ENCODE peak calls at places on chromosomes 3 and 15, in four cellular contexts. N is chondrocyte, X is AG04450, J is glutamatergic neuron. W is an unnamed sample.

GRCh38 chr15:75620776-75621536 is 4.6 kb downstream of the SNUPN start:
- DNase-seq in X (peak), J (peak), N (peak), W (no peak)

GRCh38 chr3:32816439-32817194 is 1.2 kb upstream of the TRIM71 start:
- DNase-seq in J (peak), X (no peak), N (peak), W (peak)

GRCh38 chr15:42010434-42010833 is 10.4 kb downstream of the PLA2G4E start:
- DNase-seq in J (no peak), X (no peak), N (no peak), W (no peak)

GRCh38 chr3:123791417-123791816 is 92.7 kb downstream of the MYLK start:
- DNase-seq in X (peak), N (no peak), J (no peak), W (no peak)

GRCh38 chr15:48865387-48866079 is 12.4 kb upstream of the EID1 start:
- DNase-seq in N (no peak), J (peak), X (no peak), W (no peak)

GRCh38 chr3:106048946-106049481 is 180.2 kb upstream of the CBLB start:
- DNase-seq in N (no peak), J (no peak), X (no peak), W (no peak)

GRCh38 chr3:149599236-149599635 is 58.6 kb downstream of the WWTR1 start:
- DNase-seq in J (no peak), N (no peak), X (no peak), W (no peak)

GRCh38 chr3:188904670-188905069 is 267.1 kb upstream of the TPRG1 start:
- DNase-seq in X (no peak), J (no peak), N (no peak), W (no peak)

GRCh38 chr15:77895742-77896141 is 181.8 kb downstream of the TBC1D2B start:
- DNase-seq in J (no peak), N (peak), X (no peak), W (no peak)

GRCh38 chr15:29674661-29675533 is 147.4 kb downstream of the TJP1 start:
- DNase-seq in X (no peak), J (peak), N (no peak), W (peak)

GRCh38 chr3:13723676-13724207 is 156.1 kb downstream of the WNT7A start:
- DNase-seq in J (no peak), X (no peak), N (no peak), W (no peak)

GRCh38 chr15:43218908-43219706 is 1.7 kb downstream of the EPB42 start:
- DNase-seq in N (no peak), X (no peak), J (peak), W (peak)

GRCh38 chr15:28967071-28967470 is 81.3 kb downstream of the APBA2 start:
- DNase-seq in J (no peak), N (no peak), X (no peak), W (no peak)

GRCh38 chr3:17023006-17023664 is 138.4 kb downstream of the PLCL2 start:
- DNase-seq in J (no peak), X (no peak), N (no peak), W (no peak)

GRCh38 chr15:100665570-100665969 is 63.2 kb downstream of the ASB7 start:
- DNase-seq in X (no peak), N (no peak), J (no peak), W (no peak)

GRCh38 chr3:60192297-60193114 is 1058.7 kb downstream of the FHIT start:
- DNase-seq in J (no peak), X (no peak), N (no peak), W (no peak)

GRCh38 chr3:129440648-129441190 is 695 bp downstream of the IFT122 start:
- DNase-seq in J (no peak), X (no peak), N (no peak), W (no peak)

GRCh38 chr3:63977893-63978292 is 45.4 kb downstream of the PSMD6 start:
- DNase-seq in J (no peak), N (no peak), X (no peak), W (no peak)

GRCh38 chr3:172596394-172596706 is 73.1 kb upstream of the TNFSF10 start:
- DNase-seq in J (no peak), N (no peak), X (no peak), W (no peak)

GRCh38 chr3:127439621-127440020 is 150.9 kb downstream of the TPRA1 start:
- DNase-seq in X (no peak), N (peak), J (no peak), W (no peak)

GRCh38 chr15:73232771-73233170 is 136.0 kb downstream of the HCN4 start:
- DNase-seq in X (no peak), J (no peak), N (no peak), W (no peak)

GRCh38 chr15:26891448-26891881 is 24.6 kb downstream of the GABRA5 start:
- DNase-seq in N (no peak), J (peak), X (no peak), W (peak)

GRCh38 chr3:129344540-129345220 is 66.0 kb downstream of the HMCES start:
- DNase-seq in N (no peak), X (no peak), J (peak), W (peak)

GRCh38 chr3:174023445-174023844 is 625.9 kb downstream of the NLGN1 start:
- DNase-seq in N (no peak), X (no peak), J (peak), W (no peak)

GRCh38 chr15:78950906-78951840 is 6.3 kb upstream of the CTSH start:
- DNase-seq in J (no peak), N (peak), X (peak), W (no peak)
- TF ChIP-seq CTCF in J (no peak), N (peak), X (peak), W (no peak)

GRCh38 chr3:59049671-59050331 is at the start of gene CFAP20DC:
- DNase-seq in N (peak), X (peak), J (peak), W (peak)
- TF ChIP-seq CTCF in N (peak), X (no peak), J (no peak), W (no peak)

GRCh38 chr15:51912528-51912927 is 59.0 kb downstream of the LEO1 start:
- DNase-seq in X (no peak), N (no peak), J (no peak), W (no peak)

GRCh38 chr15:51908312-51908711 is 63.3 kb downstream of the LEO1 start:
- DNase-seq in N (no peak), X (no peak), J (no peak), W (no peak)

GRCh38 chr15:51909591-51909990 is 62.0 kb downstream of the LEO1 start:
- DNase-seq in N (no peak), J (no peak), X (no peak), W (no peak)

GRCh38 chr15:51904931-51905330 is 66.6 kb downstream of the LEO1 start:
- DNase-seq in N (no peak), J (no peak), X (no peak), W (no peak)

GRCh38 chr15:51907136-51907862 is 64.3 kb downstream of the LEO1 start:
- DNase-seq in J (no peak), X (no peak), N (no peak), W (no peak)
- TF ChIP-seq CTCF in J (no peak), X (no peak), N (no peak), W (no peak)

GRCh38 chr3:84959470-84960380 is 936 bp downstream of the CADM2 start:
- DNase-seq in N (no peak), J (peak), X (no peak), W (peak)

GRCh38 chr3:84960581-84960980 is 1.8 kb downstream of the CADM2 start:
- DNase-seq in N (no peak), X (no peak), J (peak), W (no peak)

GRCh38 chr3:84961492-84962255 is 2.9 kb downstream of the CADM2 start:
- DNase-seq in J (peak), N (no peak), X (no peak), W (peak)

GRCh38 chr3:84960994-84961393 is 2.2 kb downstream of the CADM2 start:
- DNase-seq in J (no peak), N (no peak), X (no peak), W (no peak)

DNA sequence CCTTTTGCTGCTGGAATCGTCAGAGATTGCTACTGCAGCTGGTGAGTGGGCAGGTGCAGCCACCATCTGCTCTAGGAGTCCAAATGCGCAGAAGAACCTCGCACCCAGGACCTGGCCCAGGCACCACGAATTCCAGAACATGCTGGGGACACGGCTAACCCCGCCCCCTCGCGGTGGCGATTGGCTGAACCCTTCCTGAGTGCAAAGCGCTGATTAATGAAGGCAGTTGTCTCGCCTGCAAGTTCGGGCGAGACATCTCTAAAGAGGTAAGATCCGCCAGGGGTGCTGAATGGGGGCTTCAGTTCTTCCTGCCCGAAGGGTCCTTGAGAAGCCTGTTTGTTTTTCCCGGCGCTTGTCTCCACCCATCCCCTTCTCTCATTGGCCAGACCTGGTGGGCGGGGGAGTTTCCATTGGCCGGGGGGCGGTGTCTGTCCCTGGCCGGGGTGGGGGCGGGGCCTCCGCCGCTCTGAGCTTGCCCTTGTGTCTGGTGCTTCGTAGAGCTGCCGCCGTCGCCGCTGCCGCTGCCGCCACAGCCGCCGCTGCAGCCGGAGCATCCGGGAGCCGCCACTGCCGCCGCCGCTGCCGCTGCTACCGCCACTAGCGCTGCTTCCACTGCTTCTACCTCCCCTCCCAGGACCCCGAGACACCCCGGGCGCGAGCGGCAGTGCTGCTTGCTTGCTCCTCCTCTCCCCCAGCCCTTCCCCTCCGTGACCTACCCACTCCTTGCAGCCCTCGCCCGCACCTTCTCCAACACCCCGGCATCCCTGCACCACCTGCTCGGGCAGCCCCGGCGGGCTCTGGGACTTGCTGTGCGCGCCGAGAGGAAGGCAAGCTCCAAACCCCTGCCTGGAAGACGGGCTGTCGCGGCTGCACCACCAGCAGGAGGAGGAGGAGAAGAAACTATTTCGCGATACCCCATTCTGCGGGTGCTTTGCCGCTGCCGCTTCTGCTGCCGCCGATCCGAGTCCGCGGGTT is at the start of gene CADM2:
- DNase-seq in N (peak), J (peak), X (no peak), W (peak)
- TF ChIP-seq CTCF in N (peak), J (peak), X (no peak), W (peak)

DNA sequence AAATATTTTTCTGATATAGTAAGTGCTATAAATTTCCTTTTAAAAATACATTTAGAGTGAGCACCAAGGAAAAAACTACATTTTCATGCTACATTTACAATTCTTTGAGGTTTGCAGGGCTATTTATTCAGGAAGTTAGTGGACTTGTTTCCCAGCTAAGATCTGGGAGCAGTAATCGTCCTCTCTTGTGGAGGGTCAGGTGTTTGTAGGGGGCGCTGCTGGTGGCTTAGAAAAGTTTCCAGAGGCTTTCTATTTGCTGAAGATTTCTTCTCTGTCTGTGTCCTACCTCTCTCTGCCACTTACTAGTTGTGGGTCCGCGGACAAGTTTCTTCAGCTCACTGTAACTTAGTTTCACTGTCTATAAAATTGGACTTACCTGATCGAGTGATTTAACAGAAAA is 163.9 kb downstream of the PEX5L start:
- DNase-seq in N (no peak), X (no peak), J (no peak), W (no peak)
- TF ChIP-seq CTCF in N (no peak), X (no peak), J (no peak), W (no peak)

GRCh38 chr15:59642351-59642750 is 15.0 kb downstream of the GTF2A2 start:
- DNase-seq in X (no peak), N (no peak), J (no peak), W (no peak)
- TF ChIP-seq CTCF in X (no peak), N (peak), J (peak), W (peak)

DNA sequence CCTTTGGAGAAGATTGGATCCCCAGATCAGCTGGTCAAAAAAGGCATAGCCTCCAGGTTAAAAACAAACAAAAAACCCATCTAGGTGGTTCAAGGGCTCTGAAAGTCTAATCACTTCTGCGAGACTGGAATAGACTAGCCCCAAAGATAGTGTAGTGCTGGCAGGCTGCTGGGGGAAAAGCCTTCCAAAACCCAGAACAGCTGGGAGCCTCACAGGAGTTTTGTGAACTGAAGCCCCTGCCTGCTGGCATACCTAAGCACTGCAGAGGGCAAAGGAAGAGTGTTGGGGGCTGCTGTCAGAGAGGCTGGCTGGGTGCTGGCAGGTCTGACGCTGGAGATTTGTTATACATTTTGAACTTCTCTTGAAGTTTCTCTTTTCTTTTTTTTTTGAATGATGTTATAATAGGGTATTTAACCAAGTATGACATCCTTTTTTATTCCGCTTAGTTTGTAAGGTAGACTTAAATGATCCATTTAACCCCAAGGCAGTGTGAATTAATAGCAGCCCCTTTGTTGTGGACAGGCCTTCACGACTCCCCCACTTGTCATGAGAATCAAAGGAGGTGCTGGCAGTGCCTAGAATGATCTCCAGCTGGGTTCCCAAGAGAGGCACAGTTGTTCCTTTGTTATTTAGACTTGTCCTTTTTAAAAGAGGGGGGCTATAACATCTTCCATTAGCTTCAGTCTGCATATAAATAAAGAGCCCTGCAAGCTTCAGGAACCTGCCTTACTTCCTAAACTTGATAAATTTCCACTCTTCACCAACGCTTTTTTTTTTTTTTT is 53.9 kb downstream of the CRTC3 start:
- DNase-seq in J (no peak), N (no peak), X (no peak), W (no peak)
- TF ChIP-seq CTCF in J (no peak), N (no peak), X (no peak), W (no peak)

GRCh38 chr15:62691008-62691407 is 351.5 kb upstream of the TPM1 start:
- DNase-seq in X (no peak), N (no peak), J (no peak), W (no peak)
- TF ChIP-seq CTCF in X (peak), N (peak), J (no peak), W (no peak)

GRCh38 chr15:63190993-63191392 is 1.6 kb downstream of the RAB8B start:
- DNase-seq in X (no peak), J (no peak), N (no peak), W (no peak)

GRCh38 chr15:63192604-63193206 is 3.3 kb downstream of the RAB8B start:
- DNase-seq in J (no peak), X (no peak), N (no peak), W (no peak)

GRCh38 chr15:63194291-63194681 is 4.9 kb downstream of the RAB8B start:
- DNase-seq in N (no peak), X (no peak), J (no peak), W (no peak)

GRCh38 chr15:63189955-63190691 is 717 bp downstream of the RAB8B start:
- DNase-seq in J (no peak), N (no peak), X (no peak), W (no peak)

DNA sequence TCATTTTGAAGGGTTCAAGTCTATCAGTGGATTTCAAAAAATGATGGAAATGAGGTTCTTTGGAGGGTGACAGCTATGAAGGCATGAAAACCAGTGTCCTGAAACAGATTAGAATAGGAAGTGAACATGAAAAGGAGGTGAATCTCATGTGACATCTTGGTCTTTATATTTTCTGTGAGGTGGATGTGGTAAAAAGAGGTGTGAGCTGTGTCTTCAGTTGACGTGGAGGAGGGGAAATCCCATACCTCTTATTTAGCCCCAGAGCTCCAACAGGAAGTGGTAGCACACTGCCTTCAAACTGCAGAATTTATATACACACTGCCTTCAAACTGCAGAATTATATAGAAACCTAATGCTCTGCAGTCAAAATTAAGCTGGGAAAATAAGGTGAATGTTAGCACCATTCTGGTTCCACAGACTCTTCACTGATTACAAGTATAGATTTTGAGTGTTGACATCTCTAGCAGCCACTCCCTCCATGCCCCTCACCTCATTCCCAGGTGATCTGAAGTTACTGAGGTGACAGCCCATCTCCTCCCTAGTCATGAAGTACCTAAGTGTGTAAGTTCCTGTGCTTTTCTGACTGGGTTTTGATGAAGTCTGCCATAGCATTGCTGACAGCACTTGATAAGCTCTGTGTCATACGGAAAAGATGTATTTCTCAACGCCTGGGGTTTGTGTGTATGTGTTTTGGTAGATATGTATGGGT is 2.6 kb downstream of the RAB8B start:
- DNase-seq in X (no peak), N (no peak), J (no peak), W (no peak)
- TF ChIP-seq CTCF in X (no peak), N (no peak), J (no peak), W (no peak)

W was measured in endothelial cell.